ENCODE peak calls at places on chromosomes 13 and 19, in five cellular contexts. M, X, J, G and R are unnamed samples.

GRCh38 chr13:114015608-114016295 is 41.9 kb upstream of the C13orf46 start:
- DNase-seq in M (no peak), X (peak), J (no peak), G (no peak), R (no peak)

GRCh38 chr19:35533822-35534521 is 716 bp downstream of the GAPDHS start:
- DNase-seq in M (peak), X (peak), J (peak), G (no peak), R (peak)

GRCh38 chr13:103288114-103288513 is 221.9 kb upstream of the SLC10A2 start:
- DNase-seq in M (peak), X (peak), J (no peak), G (no peak), R (peak)

GRCh38 chr19:1221141-1221903 is 15.7 kb downstream of the STK11 start:
- DNase-seq in M (peak), X (peak), J (no peak), G (no peak), R (no peak)

GRCh38 chr13:66532146-66532545 is 698.0 kb downstream of the PCDH9 start:
- DNase-seq in M (peak), X (peak), J (no peak), G (no peak), R (no peak)

GRCh38 chr13:19861762-19862161 is 1.7 kb downstream of the ZMYM5 start:
- DNase-seq in M (no peak), X (peak), J (no peak), G (no peak), R (no peak)

GRCh38 chr19:56110515-56111448 is 10.3 kb downstream of the ZNF787 start:
- DNase-seq in M (peak), X (peak), J (no peak), G (no peak), R (no peak)

GRCh38 chr19:2759392-2759791 is 19.6 kb upstream of the SLC39A3 start:
- DNase-seq in M (no peak), X (no peak), J (no peak), G (no peak), R (no peak)

GRCh38 chr13:64640002-64640401 is 2590.1 kb downstream of the PCDH9 start:
- DNase-seq in M (no peak), X (peak), J (no peak), G (no peak), R (no peak)

GRCh38 chr13:31050486-31051400 is 111.0 kb downstream of the HSPH1 start:
- DNase-seq in M (no peak), X (peak), J (no peak), G (no peak), R (no peak)

GRCh38 chr19:2089001-2089711 is 7.0 kb downstream of the MOB3A start:
- DNase-seq in M (peak), X (peak), J (no peak), G (peak), R (peak)

GRCh38 chr13:67235265-67235664 is 5.1 kb upstream of the PCDH9 start:
- DNase-seq in M (no peak), X (no peak), J (no peak), G (no peak), R (no peak)

GRCh38 chr19:29269641-29270040 is 56.7 kb upstream of the UQCRFS1 start:
- DNase-seq in M (no peak), X (no peak), J (no peak), G (no peak), R (no peak)

GRCh38 chr13:32976046-32976781 is 40.0 kb upstream of the KL start:
- DNase-seq in M (no peak), X (no peak), J (no peak), G (no peak), R (no peak)

GRCh38 chr13:25899952-25900351 is 151.9 kb downstream of the SHISA2 start:
- DNase-seq in M (no peak), X (no peak), J (no peak), G (no peak), R (no peak)

GRCh38 chr13:25227690-25228089 is 55.6 kb upstream of the AMER2 start:
- DNase-seq in M (no peak), X (no peak), J (no peak), G (no peak), R (no peak)

GRCh38 chr13:20704459-20705069 is 1.1 kb downstream of the IL17D start:
- DNase-seq in M (no peak), X (no peak), J (no peak), G (no peak), R (no peak)

GRCh38 chr13:52053460-52053859 is 29.0 kb downstream of the UTP14C start:
- DNase-seq in M (no peak), X (no peak), J (no peak), G (no peak), R (no peak)

GRCh38 chr19:34319230-34319585 is 45.8 kb upstream of the GPI start:
- DNase-seq in M (no peak), X (no peak), J (no peak), G (no peak), R (no peak)

GRCh38 chr13:55244991-55245644 is 1895.6 kb upstream of the PRR20A start:
- DNase-seq in M (no peak), X (peak), J (no peak), G (no peak), R (peak)

GRCh38 chr13:35157143-35157755 is 215.2 kb downstream of the NBEA start:
- DNase-seq in M (peak), X (peak), J (no peak), G (peak), R (peak)

GRCh38 chr19:50822661-50823208 is 852 bp downstream of the KLK1 start:
- DNase-seq in M (no peak), X (no peak), J (no peak), G (no peak), R (no peak)

GRCh38 chr19:18589380-18590272 is 1.0 kb downstream of the REX1BD start:
- DNase-seq in M (peak), X (peak), J (peak), G (peak), R (peak)

GRCh38 chr13:112674412-112675383 is 15.1 kb upstream of the ATP11A start:
- DNase-seq in M (no peak), X (no peak), J (no peak), G (no peak), R (peak)

GRCh38 chr13:77919351-77920294 is 992 bp upstream of the EDNRB start:
- DNase-seq in M (peak), X (peak), J (no peak), G (no peak), R (peak)

GRCh38 chr19:1259206-1259872 is 9.8 kb upstream of the CIRBP start:
- DNase-seq in M (peak), X (peak), J (peak), G (peak), R (peak)

GRCh38 chr19:4302238-4302630 is at the start of gene TMIGD2:
- DNase-seq in M (no peak), X (no peak), J (peak), G (no peak), R (no peak)

GRCh38 chr19:17794731-17795494 is at the start of gene B3GNT3:
- DNase-seq in M (peak), X (peak), J (no peak), G (no peak), R (no peak)

GRCh38 chr19:58059003-58059671 is at the start of gene ZNF135:
- DNase-seq in M (peak), X (peak), J (peak), G (no peak), R (no peak)

GRCh38 chr13:66864627-66865026 is 365.5 kb downstream of the PCDH9 start:
- DNase-seq in M (no peak), X (no peak), J (no peak), G (peak), R (no peak)

GRCh38 chr13:75196112-75196855 is 285.7 kb downstream of the TBC1D4 start:
- DNase-seq in M (peak), X (peak), J (no peak), G (no peak), R (no peak)

GRCh38 chr13:99342723-99343315 is 35.6 kb upstream of the GPR183 start:
- DNase-seq in M (no peak), X (no peak), J (no peak), G (no peak), R (no peak)

GRCh38 chr19:54905411-54905810 is 537 bp upstream of the NCR1 start:
- DNase-seq in M (no peak), X (no peak), J (no peak), G (no peak), R (no peak)

GRCh38 chr19:1661995-1662394 is 9.6 kb upstream of the TCF3 start:
- DNase-seq in M (no peak), X (no peak), J (no peak), G (no peak), R (no peak)

GRCh38 chr13:54185785-54186184 is 1157.2 kb downstream of the OLFM4 start:
- DNase-seq in M (no peak), X (no peak), J (no peak), G (no peak), R (no peak)

GRCh38 chr19:53545271-53546065 is 7.5 kb downstream of the ZNF331 start:
- DNase-seq in M (no peak), X (peak), J (no peak), G (no peak), R (no peak)

GRCh38 chr13:29513002-29513980 is 82.2 kb downstream of the SLC7A1 start:
- DNase-seq in M (no peak), X (no peak), J (no peak), G (no peak), R (no peak)

GRCh38 chr19:48680436-48681126 is 7.8 kb upstream of the NTN5 start:
- DNase-seq in M (no peak), X (no peak), J (no peak), G (no peak), R (no peak)

GRCh38 chr19:48686103-48686502 is 9.7 kb upstream of the FUT2 start:
- DNase-seq in M (no peak), X (no peak), J (no peak), G (no peak), R (no peak)

GRCh38 chr19:48685583-48685982 is 10.2 kb upstream of the FUT2 start:
- DNase-seq in M (no peak), X (no peak), J (no peak), G (no peak), R (no peak)

GRCh38 chr19:48681127-48681470 is 8.3 kb upstream of the NTN5 start:
- DNase-seq in M (peak), X (peak), J (no peak), G (no peak), R (peak)

DNA sequence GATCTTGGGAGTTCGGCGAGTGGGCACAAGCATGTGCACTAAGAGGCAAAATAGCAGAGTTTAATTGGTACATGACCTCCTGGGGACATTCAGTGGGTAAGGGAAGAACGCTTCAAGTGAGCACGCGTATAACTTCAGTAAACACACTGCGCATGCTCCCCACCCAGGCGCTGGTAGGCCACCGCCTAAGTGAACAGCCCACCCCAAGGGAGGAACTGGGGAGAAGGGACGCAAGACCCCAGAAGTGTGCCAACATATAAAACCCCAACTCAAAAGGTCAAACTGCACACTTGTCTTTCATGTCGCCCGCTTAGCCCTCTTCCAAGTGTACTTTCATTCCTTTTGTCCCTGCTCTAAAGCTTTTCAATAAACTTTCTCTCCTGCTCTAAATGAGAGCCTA is 10.5 kb upstream of the NTN5 start:
- DNase-seq in M (peak), X (peak), J (peak), G (peak), R (no peak)
- H3K4me3 ChIP-seq in M (no peak), X (peak), J (no peak), G (no peak), R (no peak)

GRCh38 chr19:45113628-45114027 is 20.6 kb downstream of the PPP1R37 start:
- DNase-seq in M (no peak), X (no peak), J (no peak), G (no peak), R (no peak)
- TF ChIP-seq CTCF in M (no peak), X (no peak), J (no peak), G (no peak), R (no peak)

GRCh38 chr19:45598267-45599011 is 3.6 kb downstream of the GPR4 start:
- DNase-seq in M (peak), X (no peak), J (peak), G (peak), R (no peak)

GRCh38 chr19:45601115-45601514 is 897 bp downstream of the GPR4 start:
- DNase-seq in M (peak), X (no peak), J (no peak), G (no peak), R (no peak)

GRCh38 chr19:45600340-45600885 is 1.6 kb downstream of the GPR4 start:
- DNase-seq in M (no peak), X (no peak), J (no peak), G (no peak), R (no peak)

GRCh38 chr19:45597425-45598111 is 4.4 kb downstream of the GPR4 start:
- DNase-seq in M (no peak), X (no peak), J (no peak), G (no peak), R (no peak)

GRCh38 chr19:45599286-45599685 is 2.7 kb downstream of the GPR4 start:
- DNase-seq in M (no peak), X (no peak), J (no peak), G (no peak), R (no peak)
- H3K4me3 ChIP-seq in M (peak), X (peak), J (no peak), G (no peak), R (no peak)

GRCh38 chr13:108257238-108257637 is 12.3 kb upstream of the TNFSF13B start:
- DNase-seq in M (no peak), X (no peak), J (no peak), G (no peak), R (no peak)
- TF ChIP-seq CTCF in M (no peak), X (no peak), J (no peak), G (no peak), R (no peak)

DNA sequence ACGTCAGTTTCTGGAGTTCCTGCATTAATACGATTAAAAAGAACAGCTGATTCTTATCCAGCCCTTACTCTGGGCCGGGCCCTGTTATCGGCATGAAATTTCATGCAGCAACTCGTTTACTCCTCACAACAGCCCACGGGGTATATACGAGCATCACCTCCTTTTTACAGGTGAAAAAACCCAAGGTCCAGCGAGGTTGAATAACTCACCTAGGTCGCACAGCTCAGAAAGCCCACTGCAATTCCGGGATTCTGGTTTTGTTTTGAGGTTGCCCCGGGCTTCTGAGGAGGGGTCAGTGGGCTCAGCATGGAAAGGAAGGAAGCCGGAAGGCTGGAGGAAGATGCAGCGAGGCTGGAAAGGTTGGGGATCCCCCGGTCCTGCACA is 577 bp upstream of the ACP7 start:
- DNase-seq in M (no peak), X (no peak), J (no peak), G (no peak), R (no peak)
- H3K4me3 ChIP-seq in M (peak), X (peak), J (peak), G (no peak), R (no peak)